ENCODE peak calls at places on chromosomes 4 and X, in six cellular contexts. M is activated effector memory CD4-positive, alpha-beta T cell treated with anti-CD3 and anti-CD28 coated beads, Interleukin-2, amount 50 U/mL, for 16 hours; J is NCI-H1930; P is NCI-H2171; H is naive thymus-derived CD4-positive, alpha-beta T cell; Z is NCI-H2029 treated with DMSO at 0.1 percent for 48 hours. U is an unnamed sample.

GRCh38 chrX:37652053-37652452 is 33.5 kb upstream of the XK start:
- DNase-seq in M (no peak), J (no peak), P (no peak), H (no peak), Z (no peak), U (no peak)

GRCh38 chr4:1080961-1081688 is 32.2 kb downstream of the RNF212 start:
- DNase-seq in M (no peak), J (no peak), P (no peak), H (no peak), Z (no peak), U (no peak)

GRCh38 chr4:104989363-104989762 is 157.3 kb upstream of the TET2 start:
- DNase-seq in M (no peak), J (no peak), P (peak), H (no peak), Z (peak), U (no peak)

GRCh38 chrX:15475021-15475420 is 18.1 kb downstream of the PIR start:
- DNase-seq in M (no peak), J (no peak), P (no peak), H (no peak), Z (no peak), U (no peak)

GRCh38 chr4:177118596-177118995 is 191.1 kb upstream of the NEIL3 start:
- DNase-seq in M (no peak), J (no peak), P (no peak), H (no peak), Z (no peak), U (no peak)

GRCh38 chr4:144451771-144452170 is 194.2 kb upstream of the HHIP start:
- DNase-seq in M (no peak), J (no peak), P (no peak), H (no peak), Z (no peak), U (no peak)

GRCh38 chrX:48022100-48022499 is 15.3 kb downstream of the SPACA5 start:
- DNase-seq in M (no peak), J (no peak), P (no peak), H (no peak), Z (no peak), U (no peak)

GRCh38 chr4:20615492-20616136 is 84.6 kb upstream of the PACRGL start:
- DNase-seq in M (no peak), J (no peak), P (no peak), H (no peak), Z (no peak), U (no peak)

GRCh38 chr4:168643083-168643795 is 146.4 kb downstream of the PALLD start:
- DNase-seq in M (no peak), J (no peak), P (no peak), H (no peak), Z (no peak), U (no peak)

GRCh38 chr4:61068745-61069144 is 131.4 kb upstream of the ADGRL3 start:
- DNase-seq in M (no peak), J (no peak), P (no peak), H (no peak), Z (no peak), U (no peak)

GRCh38 chrX:129523076-129524055 is at the start of gene SMARCA1:
- DNase-seq in M (no peak), J (peak), P (peak), H (peak), Z (no peak), U (no peak)

GRCh38 chr4:94577136-94577535 is 125.4 kb downstream of the PDLIM5 start:
- DNase-seq in M (no peak), J (no peak), P (no peak), H (no peak), Z (peak), U (no peak)

GRCh38 chr4:38119663-38120374 is 159.6 kb downstream of the PTTG2 start:
- DNase-seq in M (no peak), J (no peak), P (no peak), H (no peak), Z (no peak), U (no peak)

GRCh38 chrX:13119386-13119785 is 75.0 kb upstream of the FAM9C start:
- DNase-seq in M (no peak), J (no peak), P (no peak), H (no peak), Z (no peak), U (no peak)

GRCh38 chr4:167234388-167234881 is at the start of gene SPOCK3:
- DNase-seq in M (no peak), J (peak), P (no peak), H (no peak), Z (no peak), U (no peak)

GRCh38 chrX:39327255-39327654 is 526.0 kb downstream of the MID1IP1 start:
- DNase-seq in M (peak), J (no peak), P (no peak), H (peak), Z (peak), U (no peak)

GRCh38 chrX:136204571-136204970 is 46.6 kb downstream of the MAP7D3 start:
- DNase-seq in M (peak), J (no peak), P (no peak), H (no peak), Z (no peak), U (no peak)

GRCh38 chrX:24877854-24878650 is 137.7 kb downstream of the ARX start:
- DNase-seq in M (no peak), J (no peak), P (no peak), H (no peak), Z (no peak), U (no peak)

GRCh38 chrX:136251042-136251991 is at the start of gene MAP7D3:
- DNase-seq in M (peak), J (no peak), P (peak), H (peak), Z (no peak), U (peak)

GRCh38 chr4:67104145-67104544 is 441.2 kb downstream of the CENPC start:
- DNase-seq in M (no peak), J (no peak), P (peak), H (no peak), Z (no peak), U (no peak)